ENCODE peak calls at places on chromosome 1, in ten cellular contexts. T, E, F, U, C, X, R, P, S and Q are unnamed samples.

GRCh38 chr1:95957748-95958147 is 723.7 kb downstream of the RWDD3 start:
- DNase-seq in U (no peak), C (no peak), P (no peak), T (no peak), R (no peak), X (no peak), E (no peak), S (no peak), F (no peak), Q (no peak)

GRCh38 chr1:168079761-168080160 is 57.0 kb downstream of the GPR161 start:
- DNase-seq in P (no peak), C (no peak), S (no peak), E (no peak), U (no peak), T (no peak), X (no peak), F (no peak), R (no peak), Q (no peak)

GRCh38 chr1:38476111-38476783 is 383.3 kb downstream of the RRAGC start:
- DNase-seq in U (no peak), F (peak), X (no peak), E (no peak), P (no peak), T (no peak), S (no peak), R (no peak), C (no peak), Q (peak)

GRCh38 chr1:93629101-93630059 is 52.3 kb downstream of the BCAR3 start:
- DNase-seq in U (no peak), S (peak), P (no peak), C (no peak), T (peak), X (no peak), R (no peak), F (peak), E (peak), Q (peak)

GRCh38 chr1:54944610-54945392 is 35.6 kb upstream of the TMEM61 start:
- DNase-seq in P (peak), T (peak), C (peak), U (peak), R (peak), E (peak), F (peak), S (peak), X (peak), Q (peak)

GRCh38 chr1:46689897-46690296 is 18.2 kb downstream of the TEX38 start:
- DNase-seq in P (no peak), S (no peak), X (no peak), E (no peak), U (no peak), F (no peak), T (no peak), R (no peak), C (no peak), Q (no peak)

GRCh38 chr1:238642231-238642630 is 744.1 kb upstream of the CHRM3 start:
- DNase-seq in F (no peak), S (no peak), U (no peak), P (no peak), E (no peak), T (no peak), C (no peak), X (no peak), R (no peak), Q (no peak)

GRCh38 chr1:206779565-206780091 is 7.3 kb upstream of the IL10 start:
- DNase-seq in S (no peak), P (no peak), F (no peak), C (no peak), X (no peak), U (no peak), E (no peak), R (no peak), T (no peak), Q (no peak)

GRCh38 chr1:12177999-12178441 is 11.2 kb downstream of the TNFRSF1B start:
- DNase-seq in X (peak), T (no peak), S (no peak), R (no peak), C (peak), U (no peak), P (peak), E (peak), F (no peak), Q (no peak)

GRCh38 chr1:185821612-185822385 is 87.6 kb downstream of the HMCN1 start:
- DNase-seq in P (no peak), T (no peak), X (no peak), U (no peak), F (no peak), C (no peak), R (no peak), E (no peak), S (no peak), Q (no peak)
- TF ChIP-seq CTCF in P (no peak), T (no peak), X (no peak), U (no peak), F (no peak), C (no peak), R (no peak), E (no peak), S (no peak), Q (no peak)

DNA sequence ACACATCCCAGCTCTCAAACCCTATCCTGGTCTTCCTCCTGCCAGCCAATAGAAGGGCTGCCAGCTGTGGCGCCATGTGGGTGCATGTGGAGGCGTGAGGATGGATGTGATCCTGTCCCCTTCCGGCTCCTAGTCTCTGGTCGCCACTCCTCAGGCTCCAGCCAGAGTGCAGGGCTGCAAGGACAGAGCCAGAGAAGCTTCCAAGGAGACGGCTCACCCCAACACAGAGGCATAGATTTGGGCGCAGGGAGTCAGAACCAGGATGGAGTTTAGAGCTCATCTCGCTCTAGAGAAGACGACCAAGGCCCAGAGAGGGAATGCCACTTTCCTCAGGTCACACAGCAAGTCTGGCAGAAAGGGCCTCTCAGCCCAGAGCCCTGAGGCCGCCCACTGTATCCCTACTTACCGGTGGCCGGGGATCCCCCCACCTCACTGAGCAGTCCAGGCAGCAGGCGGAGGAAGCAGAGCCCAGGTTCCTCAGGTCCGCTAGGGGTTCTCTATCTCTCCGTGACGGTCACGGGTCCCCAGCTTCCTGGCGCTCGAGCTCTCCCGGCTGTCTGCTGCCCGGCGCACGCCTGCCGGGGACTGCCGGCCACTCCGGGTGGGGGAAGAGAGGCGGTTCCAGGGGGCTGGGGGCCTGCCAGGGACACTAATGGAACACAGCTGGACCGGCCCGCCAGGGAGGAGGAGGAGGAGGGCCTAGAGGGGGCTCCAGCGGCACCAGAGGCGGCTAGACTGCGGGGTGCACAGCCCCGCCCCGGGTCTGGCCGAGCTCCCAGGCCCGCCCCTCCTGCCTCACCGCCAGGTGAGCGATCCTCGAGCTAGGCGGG is at the start of gene COL16A1:
- DNase-seq in R (no peak), S (no peak), U (no peak), F (peak), P (peak), C (peak), T (peak), X (no peak), E (peak), Q (peak)
- TF ChIP-seq CTCF in R (no peak), S (no peak), U (no peak), F (no peak), P (no peak), C (no peak), T (no peak), X (no peak), E (peak), Q (no peak)

DNA sequence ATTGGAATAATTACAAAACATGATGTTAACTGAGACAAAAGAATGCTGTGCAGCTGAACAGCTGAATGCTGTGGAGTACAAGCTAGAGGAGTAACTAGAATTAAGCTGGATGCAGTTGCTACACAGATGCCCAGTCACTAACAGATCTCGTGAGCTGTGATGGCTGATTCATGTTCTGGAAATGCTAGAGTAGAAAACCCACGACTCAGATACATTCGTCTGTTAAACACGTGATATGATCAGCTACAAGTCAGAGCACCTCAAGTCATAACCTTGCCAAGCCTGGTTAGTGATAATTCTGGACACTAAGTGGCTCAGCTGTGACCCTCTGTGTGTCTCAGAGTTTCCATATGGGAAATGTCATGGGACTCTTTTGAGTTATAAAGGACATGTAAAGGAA is 89.7 kb upstream of the ESRRG start:
- DNase-seq in T (no peak), R (no peak), X (no peak), E (peak), C (no peak), F (no peak), P (no peak), U (no peak), S (no peak), Q (no peak)
- TF ChIP-seq CTCF in T (no peak), R (no peak), X (no peak), E (no peak), C (no peak), F (no peak), P (no peak), U (no peak), S (no peak), Q (no peak)

GRCh38 chr1:35855016-35855700 is 27.9 kb upstream of the AGO1 start:
- DNase-seq in C (no peak), T (no peak), S (no peak), P (no peak), U (no peak), F (no peak), E (no peak), R (no peak), X (no peak), Q (no peak)
- TF ChIP-seq CTCF in C (no peak), T (no peak), S (no peak), P (no peak), U (no peak), F (no peak), E (no peak), R (no peak), X (no peak), Q (no peak)

GRCh38 chr1:81549588-81550127 is 251.1 kb upstream of the ADGRL2 start:
- DNase-seq in S (peak), C (no peak), R (no peak), P (no peak), T (no peak), U (peak), E (peak), X (peak), F (no peak), Q (no peak)
- TF ChIP-seq CTCF in S (peak), C (peak), R (peak), P (no peak), T (no peak), U (peak), E (peak), X (peak), F (no peak), Q (peak)

DNA sequence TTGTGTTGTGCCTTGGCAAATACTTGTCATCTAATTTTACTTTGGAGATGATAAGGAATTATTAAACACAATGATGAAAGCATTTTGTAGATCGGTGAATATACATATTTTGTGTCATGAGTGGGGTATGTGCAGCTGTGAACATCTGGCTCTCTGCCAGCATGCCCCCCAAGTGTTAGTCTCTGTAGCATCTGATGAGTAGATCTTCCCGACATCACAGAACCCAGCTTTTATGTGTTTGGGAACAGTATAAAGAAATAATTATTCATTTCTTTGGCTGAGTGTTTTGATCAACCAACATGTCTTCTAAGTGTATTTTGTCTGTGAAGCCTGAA is 4.5 kb upstream of the CTNNBIP1 start:
- DNase-seq in T (no peak), C (no peak), E (no peak), U (no peak), P (no peak), R (no peak), X (no peak), F (no peak), S (no peak), Q (no peak)
- TF ChIP-seq CTCF in T (no peak), C (peak), E (no peak), U (no peak), P (no peak), R (no peak), X (no peak), F (no peak), S (peak), Q (no peak)

GRCh38 chr1:29453502-29454240 is 217.3 kb downstream of the PTPRU start:
- DNase-seq in C (no peak), P (no peak), F (no peak), X (peak), U (no peak), E (peak), T (peak), S (no peak), R (peak), Q (no peak)
- TF ChIP-seq CTCF in C (peak), P (no peak), F (no peak), X (peak), U (peak), E (peak), T (peak), S (peak), R (peak), Q (peak)